ENCODE peak calls at places on chromosomes 4 and X, in nine cellular contexts. K, D, P, V, C, E, F, U and A are unnamed samples.

GRCh38 chr4:99816611-99817309 is at the start of gene DAPP1:
- DNase-seq in K (no peak), D (no peak), P (no peak), V (no peak), C (no peak), E (peak), F (peak), U (no peak), A (no peak)

GRCh38 chrX:120456973-120457372 is 12.1 kb downstream of the LAMP2 start:
- DNase-seq in K (peak), D (no peak), P (no peak), V (no peak), C (no peak), E (no peak), F (no peak), U (peak), A (no peak)

GRCh38 chr4:1111259-1111809 is 2.0 kb downstream of the RNF212 start:
- DNase-seq in K (no peak), D (no peak), P (no peak), V (no peak), C (no peak), E (no peak), F (no peak), U (no peak), A (no peak)

GRCh38 chrX:39903343-39903742 is 194.4 kb downstream of the BCOR start:
- DNase-seq in K (peak), D (no peak), P (no peak), V (no peak), C (no peak), E (no peak), F (no peak), U (peak), A (no peak)

GRCh38 chrX:20461576-20461975 is 194.9 kb upstream of the RPS6KA3 start:
- DNase-seq in K (peak), D (no peak), P (no peak), V (no peak), C (no peak), E (no peak), F (no peak), U (peak), A (peak)

GRCh38 chr4:10831727-10832408 is 147.3 kb upstream of the CLNK start:
- DNase-seq in K (no peak), D (no peak), P (no peak), V (no peak), C (no peak), E (no peak), F (no peak), U (no peak), A (no peak)

GRCh38 chr4:94934201-94934600 is 176.4 kb downstream of the BMPR1B start:
- DNase-seq in K (peak), D (no peak), P (no peak), V (no peak), C (peak), E (no peak), F (no peak), U (no peak), A (no peak)

GRCh38 chr4:128974203-128974602 is 119.1 kb downstream of the SCLT1 start:
- DNase-seq in K (peak), D (no peak), P (no peak), V (no peak), C (no peak), E (no peak), F (no peak), U (peak), A (no peak)

GRCh38 chrX:68989865-68990606 is 161.2 kb downstream of the EFNB1 start:
- DNase-seq in K (peak), D (no peak), P (peak), V (peak), C (peak), E (no peak), F (no peak), U (peak), A (peak)

GRCh38 chrX:125131146-125131545 is 188.5 kb upstream of the TEX13C start:
- DNase-seq in K (no peak), D (no peak), P (no peak), V (no peak), C (no peak), E (no peak), F (no peak), U (no peak), A (no peak)

GRCh38 chr4:166091914-166092510 is 219.0 kb downstream of the TLL1 start:
- DNase-seq in K (peak), D (no peak), P (no peak), V (no peak), C (peak), E (no peak), F (no peak), U (peak), A (peak)

GRCh38 chr4:92520563-92520962 is 216.8 kb downstream of the GRID2 start:
- DNase-seq in K (no peak), D (no peak), P (peak), V (no peak), C (no peak), E (no peak), F (no peak), U (no peak), A (no peak)

GRCh38 chr4:17024430-17024829 is 126.0 kb upstream of the LDB2 start:
- DNase-seq in K (peak), D (no peak), P (no peak), V (no peak), C (no peak), E (no peak), F (no peak), U (peak), A (no peak)

GRCh38 chr4:161203865-161204264 is 959.9 kb downstream of the FSTL5 start:
- DNase-seq in K (no peak), D (no peak), P (no peak), V (no peak), C (no peak), E (no peak), F (no peak), U (no peak), A (no peak)

GRCh38 chrX:16869393-16870094 is 618 bp downstream of the RBBP7 start:
- DNase-seq in K (peak), D (peak), P (peak), V (no peak), C (no peak), E (peak), F (peak), U (peak), A (peak)

GRCh38 chrX:141278306-141278705 is 36.0 kb upstream of the SPANXC start:
- DNase-seq in K (peak), D (peak), P (peak), V (no peak), C (no peak), E (no peak), F (no peak), U (peak), A (peak)

GRCh38 chr4:109738104-109738872 is 8.4 kb upstream of the PLA2G12A start:
- DNase-seq in K (no peak), D (no peak), P (peak), V (no peak), C (no peak), E (no peak), F (peak), U (no peak), A (no peak)

GRCh38 chrX:20432048-20432447 is 165.3 kb upstream of the RPS6KA3 start:
- DNase-seq in K (peak), D (no peak), P (no peak), V (no peak), C (peak), E (no peak), F (no peak), U (peak), A (no peak)

GRCh38 chrX:22025751-22026150 is 6.4 kb upstream of the PHEX start:
- DNase-seq in K (peak), D (no peak), P (no peak), V (no peak), C (peak), E (no peak), F (no peak), U (no peak), A (no peak)

GRCh38 chr4:42280327-42281095 is 116.8 kb upstream of the SHISA3 start:
- DNase-seq in K (peak), D (peak), P (no peak), V (no peak), C (peak), E (no peak), F (no peak), U (peak), A (peak)

GRCh38 chrX:31228415-31228832 is 156.6 kb upstream of the FTHL17 start:
- DNase-seq in K (peak), D (no peak), P (no peak), V (no peak), C (peak), E (no peak), F (no peak), U (peak), A (no peak)